ENCODE peak calls at places on chromosome 11, in ten cellular contexts. T is CD8-positive, alpha-beta T cell; I is left ventricle myocardium inferior; D is sigmoid colon; J is fibroblast of lung; P is PC-3; Z is heart left ventricle; S is A549; U is A673; X is ovary. B is an unnamed sample. For H3K4me1 and H3K9me3, the result is how much of the 10 kb centered on the place peaks cover.

GRCh38 chr11:107770546-107770945 is 58.7 kb upstream of the SLN start:
- DNase-seq in T (no peak), I (no peak), D (no peak), J (peak), P (peak), Z (no peak), S (no peak), U (peak), X (no peak), B (peak)

GRCh38 chr11:130146797-130147196 is 12.8 kb upstream of the ST14 start:
- DNase-seq in T (no peak), I (no peak), D (no peak), J (no peak), P (peak), Z (no peak), S (no peak), U (no peak), X (no peak), B (peak)

GRCh38 chr11:95565692-95566091 is 223.9 kb downstream of the FAM76B start:
- DNase-seq in T (no peak), I (no peak), D (no peak), J (no peak), P (no peak), Z (no peak), S (no peak), U (peak), X (no peak), B (no peak)

GRCh38 chr11:115398333-115398732 is 105.9 kb downstream of the CADM1 start:
- DNase-seq in T (no peak), I (no peak), D (no peak), J (no peak), P (no peak), Z (no peak), S (no peak), U (no peak), X (no peak), B (no peak)

GRCh38 chr11:102390667-102391449 is 43.8 kb downstream of the BIRC2 start:
- DNase-seq in T (peak), I (peak), D (peak), J (peak), P (peak), Z (peak), S (peak), U (peak), X (no peak), B (peak)

GRCh38 chr11:66996609-66997273 is 21.6 kb downstream of the C11orf86 start:
- DNase-seq in T (no peak), I (peak), D (no peak), J (peak), P (no peak), Z (peak), S (no peak), U (no peak), X (no peak), B (peak)

GRCh38 chr11:116730568-116730967 is 42.2 kb downstream of the BUD13 start:
- DNase-seq in T (no peak), I (peak), D (no peak), J (no peak), P (no peak), Z (no peak), S (no peak), U (no peak), X (no peak), B (peak)

GRCh38 chr11:29282088-29282487 is 734.7 kb downstream of the KCNA4 start:
- DNase-seq in T (no peak), I (no peak), D (no peak), J (peak), P (peak), Z (no peak), S (peak), U (peak), X (no peak), B (no peak)

GRCh38 chr11:111923351-111923788 is 4.7 kb downstream of the C11orf52 start:
- DNase-seq in T (no peak), I (no peak), D (peak), J (peak), P (no peak), Z (no peak), S (no peak), U (peak), X (no peak), B (peak)

GRCh38 chr11:126114486-126115252 is 52.0 kb upstream of the CDON start:
- DNase-seq in T (no peak), I (no peak), D (peak), J (no peak), P (no peak), Z (no peak), S (no peak), U (peak), X (no peak), B (no peak)

GRCh38 chr11:134030853-134031252 is 38.0 kb upstream of the JAM3 start:
- DNase-seq in T (no peak), I (no peak), D (no peak), J (no peak), P (no peak), Z (no peak), S (no peak), U (no peak), X (no peak), B (peak)

GRCh38 chr11:28983780-28984179 is 875.6 kb downstream of the METTL15 start:
- DNase-seq in T (no peak), I (no peak), D (no peak), J (no peak), P (peak), Z (no peak), S (no peak), U (no peak), X (no peak), B (no peak)

GRCh38 chr11:41102471-41102870 is 357.0 kb downstream of the LRRC4C start:
- DNase-seq in T (no peak), I (no peak), D (no peak), J (no peak), P (no peak), Z (no peak), S (no peak), U (no peak), X (no peak), B (no peak)

GRCh38 chr11:107769189-107769588 is 57.3 kb upstream of the SLN start:
- DNase-seq in T (no peak), I (no peak), D (no peak), J (peak), P (peak), Z (no peak), S (no peak), U (peak), X (no peak), B (peak)

GRCh38 chr11:116651757-116652237 is 121.0 kb downstream of the BUD13 start:
- DNase-seq in T (peak), I (no peak), D (no peak), J (no peak), P (no peak), Z (no peak), S (no peak), U (no peak), X (no peak), B (no peak)

DNA sequence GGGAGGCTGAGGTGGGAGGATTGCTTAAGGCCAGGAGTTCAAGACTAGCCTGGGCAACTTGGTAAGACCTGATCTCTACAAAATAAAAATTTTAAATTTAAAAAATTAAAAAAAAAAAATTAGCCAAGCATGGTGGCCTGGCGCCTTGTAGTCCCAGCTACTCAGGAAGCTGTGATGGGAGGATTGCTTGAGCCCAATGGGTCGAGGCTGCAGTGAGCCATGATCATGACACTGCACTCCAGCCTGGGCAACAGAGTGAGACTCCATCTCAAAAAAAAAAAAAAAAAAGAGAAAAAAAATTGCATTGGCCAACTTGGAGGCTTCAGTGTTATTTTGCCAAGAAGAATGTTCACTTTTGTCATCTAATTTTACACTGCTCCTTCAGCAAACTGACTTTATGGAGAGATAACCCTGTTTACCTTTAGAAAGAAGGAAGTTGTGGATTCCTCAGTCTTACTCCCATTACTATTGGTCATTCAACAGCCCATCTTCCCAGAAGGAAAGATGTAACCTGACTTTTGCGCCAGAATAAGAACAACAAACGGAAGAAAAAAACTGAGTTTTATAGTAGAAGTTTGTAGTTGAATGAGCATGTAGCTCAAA is 13.1 kb downstream of the KMT2A start:
- DNase-seq in T (no peak), I (no peak), D (no peak), J (no peak), P (no peak), Z (no peak), S (no peak), U (no peak), X (no peak), B (no peak)
- H3K4me1 ChIP-seq in T (under half), I (under half), D (under half), J (under half), P (under half), Z (under half), S (under half), U (under half), X (under half), B (under half)

GRCh38 chr11:2576536-2576935 is 123.3 kb downstream of the KCNQ1OT1 start:
- DNase-seq in T (no peak), I (no peak), D (peak), J (no peak), P (no peak), Z (peak), S (no peak), U (no peak), X (peak), B (no peak)
- TF ChIP-seq CTCF in T (no peak), I (no peak), D (no peak), J (no peak), P (no peak), Z (no peak), S (no peak), U (no peak), X (no peak), B (no peak)

GRCh38 chr11:106234794-106235193 is 157.3 kb downstream of the AASDHPPT start:
- DNase-seq in T (no peak), I (no peak), D (no peak), J (no peak), P (no peak), Z (no peak), S (no peak), U (no peak), X (no peak), B (no peak)

GRCh38 chr11:106231591-106231990 is 154.1 kb downstream of the AASDHPPT start:
- DNase-seq in T (no peak), I (no peak), D (no peak), J (peak), P (peak), Z (no peak), S (no peak), U (no peak), X (no peak), B (peak)

GRCh38 chr11:106233191-106233590 is 155.7 kb downstream of the AASDHPPT start:
- DNase-seq in T (no peak), I (no peak), D (no peak), J (no peak), P (no peak), Z (no peak), S (no peak), U (no peak), X (no peak), B (no peak)

GRCh38 chr11:106224172-106224571 is 146.7 kb downstream of the AASDHPPT start:
- DNase-seq in T (no peak), I (no peak), D (no peak), J (no peak), P (no peak), Z (no peak), S (no peak), U (no peak), X (no peak), B (no peak)

GRCh38 chr11:106228996-106229395 is 151.5 kb downstream of the AASDHPPT start:
- DNase-seq in T (no peak), I (no peak), D (no peak), J (peak), P (no peak), Z (no peak), S (no peak), U (no peak), X (no peak), B (no peak)
- H3K9me3 ChIP-seq in T (under half), I (under half), D (under half), J (under half), P (under half), Z (under half), S (under half), U (under half), X (under half), B (under half)

DNA sequence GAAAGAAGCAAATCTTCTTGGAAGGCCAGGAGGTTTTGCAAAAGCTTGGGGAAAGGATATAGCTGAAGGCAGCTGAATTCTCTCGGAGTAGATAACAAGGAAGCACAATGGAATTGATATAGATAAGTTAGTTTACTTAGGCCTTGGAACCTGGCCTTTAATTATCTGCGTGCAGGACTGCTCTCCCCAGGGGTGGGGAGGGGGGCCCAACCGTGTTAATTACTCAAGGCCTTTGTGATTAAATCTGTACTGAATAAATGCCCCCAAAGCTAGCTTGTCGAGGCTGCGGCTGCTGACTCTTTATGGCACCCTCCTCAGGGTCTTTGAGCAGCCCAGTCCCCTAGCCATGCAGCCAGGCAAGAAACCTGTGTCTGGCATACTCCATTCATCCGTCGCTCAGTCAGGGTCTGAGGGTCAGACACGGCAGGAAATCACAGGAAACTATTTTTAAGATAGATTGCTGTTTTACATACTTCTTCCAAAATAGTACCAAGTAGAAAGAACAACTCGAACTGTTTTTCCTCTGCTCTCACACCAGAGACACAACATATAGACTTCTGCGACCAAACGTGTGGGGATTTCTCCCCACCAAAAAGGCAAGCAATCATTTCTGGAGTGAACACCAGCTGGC is 36.5 kb downstream of the MS4A2 start:
- DNase-seq in T (no peak), I (no peak), D (no peak), J (no peak), P (no peak), Z (no peak), S (no peak), U (no peak), X (no peak), B (no peak)
- H3K4me1 ChIP-seq in T (under half), I (under half), D (under half), J (under half), P (under half), Z (under half), S (under half), U (under half), X (under half), B (under half)

GRCh38 chr11:76380977-76381719 is at the start of the genes GVQW3 and THAP12:
- DNase-seq in T (peak), I (peak), D (peak), J (peak), P (peak), Z (peak), S (peak), U (peak), X (peak), B (peak)
- TF ChIP-seq CTCF in T (no peak), I (peak), D (no peak), J (no peak), P (peak), Z (peak), S (peak), U (peak), X (no peak), B (no peak)

DNA sequence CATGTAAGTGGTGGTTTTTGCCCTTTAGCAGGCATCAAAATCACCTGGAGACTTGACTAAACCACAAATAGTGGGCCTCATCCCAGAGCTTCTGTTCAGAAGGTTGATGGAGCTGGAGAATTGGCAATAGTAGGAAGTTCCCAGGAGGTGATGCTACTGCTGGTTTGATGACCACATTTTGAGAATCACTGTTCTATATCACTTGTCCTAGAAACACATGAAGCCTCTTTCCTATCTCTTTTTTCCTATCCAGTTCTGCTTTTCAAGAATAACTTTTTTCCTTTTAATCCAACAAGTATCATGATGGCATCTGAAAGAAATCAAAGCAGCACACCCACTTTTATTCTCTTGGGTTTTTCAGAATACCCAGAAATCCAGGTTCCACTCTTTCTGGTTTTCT is at the start of gene OR5D13:
- DNase-seq in T (no peak), I (no peak), D (no peak), J (no peak), P (no peak), Z (no peak), S (no peak), U (no peak), X (no peak), B (no peak)
- H3K9me3 ChIP-seq in T (under half), I (under half), D (under half), J (under half), P (under half), Z (under half), S (under half), U (under half), X (under half), B (under half)

GRCh38 chr11:6606471-6607189 is 3.1 kb downstream of the ILK start:
- DNase-seq in T (peak), I (peak), D (peak), J (peak), P (peak), Z (peak), S (peak), U (peak), X (peak), B (peak)

GRCh38 chr11:6603287-6604080 is at the start of the genes ILK and RRP8:
- DNase-seq in T (peak), I (peak), D (peak), J (peak), P (peak), Z (peak), S (peak), U (peak), X (peak), B (peak)

GRCh38 chr11:6607190-6607635 is 3.6 kb downstream of the ILK start:
- DNase-seq in T (no peak), I (no peak), D (no peak), J (peak), P (no peak), Z (no peak), S (no peak), U (no peak), X (no peak), B (no peak)

GRCh38 chr11:6602096-6602940 is 1.1 kb downstream of the RRP8 start:
- DNase-seq in T (no peak), I (no peak), D (peak), J (no peak), P (no peak), Z (no peak), S (no peak), U (no peak), X (no peak), B (no peak)

GRCh38 chr11:6604081-6604626 is 580 bp downstream of the ILK start:
- DNase-seq in T (peak), I (no peak), D (peak), J (peak), P (peak), Z (peak), S (peak), U (peak), X (peak), B (peak)
- H3K4me1 ChIP-seq in T (half or more), I (half or more), D (half or more), J (under half), P (under half), Z (half or more), S (under half), U (under half), X (under half), B (under half)

GRCh38 chr11:60944504-60945294 is 7.3 kb downstream of the SLC15A3 start:
- DNase-seq in T (no peak), I (no peak), D (no peak), J (no peak), P (no peak), Z (no peak), S (peak), U (no peak), X (no peak), B (no peak)
- TF ChIP-seq CTCF in T (peak), I (peak), D (no peak), J (no peak), P (peak), Z (peak), S (no peak), U (peak), X (no peak), B (peak)

DNA sequence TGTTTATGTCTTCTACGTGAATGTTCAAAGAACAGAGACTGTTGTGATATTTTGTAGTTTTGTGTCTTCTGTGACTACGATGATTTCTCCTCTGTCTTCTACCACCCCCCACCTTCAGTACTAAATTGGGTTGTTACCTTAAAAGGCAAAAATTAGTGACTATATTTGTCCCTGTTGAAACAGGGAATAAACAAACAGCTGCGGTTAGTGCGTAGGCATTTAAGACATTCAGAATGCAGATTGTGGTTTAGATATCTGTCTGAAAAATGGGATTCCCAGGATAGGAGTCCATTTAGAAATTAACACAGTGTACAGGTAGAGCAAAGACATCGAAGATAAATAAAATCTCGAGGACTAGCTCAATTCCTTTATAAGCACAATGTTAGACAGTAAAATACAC is 15.6 kb upstream of the ARHGAP42 start:
- DNase-seq in T (no peak), I (no peak), D (no peak), J (peak), P (peak), Z (no peak), S (no peak), U (no peak), X (no peak), B (no peak)
- H3K9me3 ChIP-seq in T (under half), I (under half), D (under half), J (under half), P (under half), Z (under half), S (under half), U (under half), X (under half), B (under half)

B was measured in cardiac muscle cell.